ENCODE peak calls at places on chromosomes 6 and 20, in eight cellular contexts. U is lower lobe of right lung; H is fibroblast of lung; K is cardiac fibroblast; V is endothelial cell; B is SK-N-SH; X is activated CD8-positive, alpha-beta T cell treated with anti-CD3 and anti-CD28 coated beads for 36 hours; F is pancreas. N is an unnamed sample.

GRCh38 chr20:38645318-38645717 is 43.7 kb downstream of the ARHGAP40 start:
- DNase-seq in U (no peak), H (no peak), K (no peak), V (no peak), B (no peak), X (peak), F (no peak), N (no peak)

GRCh38 chr6:111871207-111871606 is 2.0 kb downstream of the FYN start:
- DNase-seq in U (no peak), H (no peak), K (no peak), V (no peak), B (no peak), X (peak), F (no peak), N (no peak)

GRCh38 chr6:45434401-45434741 is 56.6 kb upstream of the SUPT3H start:
- DNase-seq in U (no peak), H (no peak), K (no peak), V (no peak), B (no peak), X (no peak), F (no peak), N (no peak)

GRCh38 chr6:155740781-155741399 is 285.3 kb upstream of the NOX3 start:
- DNase-seq in U (no peak), H (no peak), K (no peak), V (no peak), B (no peak), X (no peak), F (no peak), N (no peak)

GRCh38 chr6:42281570-42281969 is 63.9 kb upstream of the MRPS10 start:
- DNase-seq in U (no peak), H (no peak), K (no peak), V (no peak), B (no peak), X (peak), F (no peak), N (no peak)

GRCh38 chr20:9185511-9185910 is 116.6 kb downstream of the PLCB4 start:
- DNase-seq in U (no peak), H (peak), K (no peak), V (no peak), B (no peak), X (no peak), F (no peak), N (no peak)

GRCh38 chr20:58466309-58466708 is 48.9 kb downstream of the APCDD1L start:
- DNase-seq in U (no peak), H (no peak), K (no peak), V (no peak), B (no peak), X (no peak), F (no peak), N (no peak)

GRCh38 chr6:166907871-166908806 is 48.2 kb downstream of the RNASET2 start:
- DNase-seq in U (no peak), H (no peak), K (no peak), V (no peak), B (no peak), X (no peak), F (no peak), N (no peak)

GRCh38 chr6:44221291-44221960 is 2.0 kb upstream of the SLC29A1 start:
- DNase-seq in U (peak), H (peak), K (peak), V (peak), B (peak), X (peak), F (peak), N (peak)

GRCh38 chr6:140485740-140486467 is 1111.5 kb upstream of the CITED2 start:
- DNase-seq in U (peak), H (peak), K (peak), V (no peak), B (no peak), X (peak), F (no peak), N (peak)

GRCh38 chr20:38885357-38885756 is 40.9 kb upstream of the FAM83D start:
- DNase-seq in U (no peak), H (no peak), K (no peak), V (no peak), B (no peak), X (no peak), F (no peak), N (no peak)

GRCh38 chr6:137843206-137843605 is 23.9 kb upstream of the TNFAIP3 start:
- DNase-seq in U (no peak), H (no peak), K (no peak), V (no peak), B (no peak), X (no peak), F (no peak), N (no peak)

GRCh38 chr6:137846274-137846673 is 20.8 kb upstream of the TNFAIP3 start:
- DNase-seq in U (no peak), H (no peak), K (no peak), V (no peak), B (no peak), X (no peak), F (no peak), N (no peak)

GRCh38 chr6:137847748-137848147 is 19.3 kb upstream of the TNFAIP3 start:
- DNase-seq in U (no peak), H (no peak), K (no peak), V (no peak), B (no peak), X (no peak), F (no peak), N (no peak)

GRCh38 chr6:137846772-137847313 is 20.2 kb upstream of the TNFAIP3 start:
- DNase-seq in U (peak), H (no peak), K (no peak), V (no peak), B (no peak), X (peak), F (no peak), N (no peak)

DNA sequence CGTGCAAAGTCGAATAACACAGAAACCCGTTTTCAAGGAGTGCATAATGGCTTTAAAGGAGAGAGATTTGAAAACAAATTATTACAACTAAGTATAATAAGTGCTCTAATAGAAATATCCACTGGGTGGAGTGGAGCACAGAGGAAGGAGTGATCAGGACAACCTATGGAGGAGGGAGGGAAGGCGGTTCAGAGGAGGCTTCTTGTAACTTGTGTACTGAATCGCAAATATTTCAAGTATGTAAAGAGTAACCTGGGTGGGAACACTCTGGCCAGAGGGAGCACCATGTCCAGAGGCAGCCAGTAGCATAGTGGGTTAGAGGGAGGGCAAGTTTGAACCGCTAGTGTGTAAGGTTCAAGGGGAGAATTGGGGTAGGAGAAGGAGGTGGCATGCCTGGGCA is 21.6 kb upstream of the TNFAIP3 start:
- DNase-seq in U (no peak), H (no peak), K (peak), V (no peak), B (no peak), X (no peak), F (no peak), N (no peak)
- TF ChIP-seq CTCF in U (peak), H (peak), K (peak), V (no peak), B (peak), X (no peak), F (no peak), N (no peak)

GRCh38 chr6:2841264-2842138 is at the start of gene SERPINB1:
- DNase-seq in U (peak), H (peak), K (peak), V (peak), B (peak), X (peak), F (peak), N (peak)
- TF ChIP-seq CTCF in U (no peak), H (no peak), K (no peak), V (no peak), B (no peak), X (no peak), F (no peak), N (no peak)

DNA sequence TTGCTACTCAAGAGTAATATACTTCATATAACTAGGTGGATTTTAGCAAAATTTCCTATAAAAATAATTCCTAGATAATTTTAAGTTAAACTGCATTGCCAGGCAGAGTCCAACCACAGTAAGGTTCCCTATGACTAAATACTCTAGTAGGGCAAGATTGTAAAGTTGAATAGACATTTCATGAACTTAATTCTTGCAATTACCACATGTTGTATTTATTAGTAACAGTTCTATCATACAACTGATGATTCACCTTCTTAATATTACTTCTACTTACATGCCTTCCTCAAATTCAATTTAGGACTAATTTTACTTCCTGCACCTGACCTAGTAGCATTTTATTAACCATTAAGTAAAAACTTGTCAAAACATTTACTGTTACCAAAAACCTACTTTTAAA is 266.7 kb upstream of the THEMIS start:
- DNase-seq in U (no peak), H (peak), K (no peak), V (no peak), B (no peak), X (no peak), F (no peak), N (no peak)
- TF ChIP-seq CTCF in U (no peak), H (no peak), K (no peak), V (no peak), B (no peak), X (no peak), F (no peak), N (no peak)

DNA sequence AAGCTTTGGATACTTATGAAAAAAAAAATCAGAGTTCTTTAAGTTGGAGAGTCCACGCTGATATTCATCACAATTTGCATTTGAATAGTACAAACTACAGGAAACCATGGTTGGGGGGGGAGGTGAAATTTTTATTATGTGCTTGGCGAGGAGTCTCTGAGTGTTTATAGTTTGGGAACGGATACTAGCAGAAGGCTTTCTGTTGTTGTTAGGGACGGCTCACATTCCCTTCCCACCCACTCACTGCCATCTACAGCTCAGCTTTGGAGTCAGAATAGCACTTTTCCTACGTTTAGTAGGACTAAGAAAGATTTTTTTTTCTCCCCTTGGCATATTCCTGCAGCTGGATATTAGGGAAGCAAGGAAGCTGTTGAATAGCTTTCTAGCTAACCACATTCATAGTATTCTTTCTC is 235.0 kb upstream of the ZNF217 start:
- DNase-seq in U (no peak), H (peak), K (peak), V (no peak), B (no peak), X (no peak), F (no peak), N (no peak)
- TF ChIP-seq CTCF in U (no peak), H (peak), K (peak), V (no peak), B (peak), X (no peak), F (no peak), N (no peak)

DNA sequence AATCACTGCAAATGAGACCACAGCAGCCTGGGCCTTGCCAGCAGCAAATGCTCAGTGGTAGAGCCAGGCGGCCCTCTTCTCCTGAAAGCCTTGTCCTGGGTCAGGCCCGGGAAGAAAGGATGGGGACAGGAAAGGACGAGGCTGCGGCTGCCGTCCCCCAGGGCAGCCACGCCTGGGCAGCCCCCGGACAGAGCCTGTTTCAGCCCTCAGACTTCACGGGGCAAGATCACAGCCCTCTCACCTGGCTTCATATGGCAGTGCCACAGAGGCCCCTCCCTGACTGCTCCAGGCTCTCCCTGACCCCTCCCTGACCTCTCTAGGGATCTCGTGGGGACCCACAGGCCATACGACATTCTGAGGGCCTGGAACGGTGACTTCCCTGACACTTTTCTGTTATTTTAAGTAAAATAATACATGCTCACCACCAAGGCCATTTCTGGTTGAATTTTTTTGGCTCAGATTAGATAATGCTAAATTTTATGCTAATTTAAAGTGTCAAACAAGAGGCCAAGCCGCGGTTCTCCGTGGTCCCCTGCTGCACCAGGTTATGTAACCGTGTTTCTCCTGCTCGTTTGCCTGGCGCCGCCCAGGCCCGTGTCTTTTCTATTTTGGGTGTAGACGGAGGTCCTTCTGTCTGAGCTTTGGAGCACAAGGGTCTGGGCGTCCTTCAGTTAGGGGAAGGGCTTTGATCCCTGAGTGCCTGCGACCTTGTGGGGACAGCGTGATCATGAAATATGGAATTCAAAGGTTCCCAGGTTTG is 59.9 kb upstream of the BHLHE23 start:
- DNase-seq in U (peak), H (no peak), K (no peak), V (no peak), B (no peak), X (no peak), F (peak), N (no peak)
- TF ChIP-seq CTCF in U (no peak), H (no peak), K (no peak), V (no peak), B (no peak), X (no peak), F (no peak), N (no peak)

DNA sequence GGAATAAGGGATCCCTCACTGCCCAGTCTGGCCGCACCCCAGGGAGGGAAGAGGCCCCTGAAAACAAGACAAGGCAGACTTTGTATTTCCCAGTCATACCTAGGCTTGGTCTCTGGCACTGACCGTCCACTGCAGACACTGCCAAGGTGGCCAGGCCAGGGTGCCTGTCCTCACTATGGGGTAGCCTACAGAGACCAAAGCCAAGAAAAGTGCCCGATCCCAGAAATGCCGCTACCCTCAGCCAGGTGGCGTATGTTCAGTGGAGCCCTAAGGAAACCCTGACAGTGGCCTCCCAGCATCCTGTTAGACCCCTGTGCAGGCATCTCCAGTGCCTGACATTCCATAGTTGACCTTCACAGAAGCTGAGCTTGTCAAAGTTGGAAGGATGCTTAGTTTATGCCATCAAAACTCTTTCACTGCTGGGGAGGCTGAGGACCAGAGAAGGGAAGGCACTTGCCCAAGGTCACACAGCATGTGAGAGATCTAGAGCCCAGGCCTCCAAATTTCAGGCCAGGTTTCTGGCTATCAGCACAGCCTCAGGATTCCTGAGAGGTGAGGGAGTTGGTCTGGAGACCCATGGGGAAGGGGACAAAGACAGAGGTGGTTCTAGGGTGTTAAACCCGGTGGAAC is 2.5 kb downstream of the SCRT2 start:
- DNase-seq in U (no peak), H (no peak), K (no peak), V (peak), B (peak), X (peak), F (no peak), N (no peak)
- TF ChIP-seq CTCF in U (peak), H (no peak), K (peak), V (peak), B (no peak), X (peak), F (no peak), N (no peak)

GRCh38 chr6:47687432-47687831 is 10.9 kb upstream of the ADGRF4 start:
- DNase-seq in U (no peak), H (no peak), K (no peak), V (no peak), B (no peak), X (no peak), F (no peak), N (no peak)

GRCh38 chr6:47690791-47691190 is 7.6 kb upstream of the ADGRF4 start:
- DNase-seq in U (no peak), H (no peak), K (no peak), V (no peak), B (no peak), X (no peak), F (no peak), N (no peak)

DNA sequence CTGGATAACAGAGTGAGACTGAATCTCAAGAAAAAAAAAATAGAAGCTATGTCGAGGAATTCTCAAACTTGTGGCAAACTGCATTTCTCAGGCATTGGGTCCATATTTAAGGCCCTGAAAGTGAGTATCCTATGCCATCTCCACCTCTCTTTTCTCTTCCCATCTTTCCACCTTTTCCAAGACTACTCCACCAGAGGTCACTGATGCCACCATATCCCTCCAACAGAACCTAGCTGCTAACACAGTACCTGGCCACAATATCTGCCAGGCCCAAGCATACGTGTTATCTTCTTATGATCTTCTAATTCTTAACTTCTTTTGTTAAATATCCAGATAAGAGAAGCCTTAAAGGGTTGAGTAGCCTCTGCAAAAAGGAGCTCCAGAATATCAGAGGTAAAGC is 8.2 kb upstream of the ADGRF4 start:
- DNase-seq in U (no peak), H (no peak), K (no peak), V (no peak), B (no peak), X (no peak), F (no peak), N (no peak)
- TF ChIP-seq CTCF in U (no peak), H (no peak), K (no peak), V (no peak), B (no peak), X (no peak), F (no peak), N (no peak)

GRCh38 chr6:17505062-17505476 is 95.0 kb upstream of the FAM8A1 start:
- DNase-seq in U (no peak), H (peak), K (no peak), V (no peak), B (peak), X (no peak), F (no peak), N (no peak)
- TF ChIP-seq CTCF in U (no peak), H (peak), K (peak), V (peak), B (peak), X (no peak), F (no peak), N (peak)

DNA sequence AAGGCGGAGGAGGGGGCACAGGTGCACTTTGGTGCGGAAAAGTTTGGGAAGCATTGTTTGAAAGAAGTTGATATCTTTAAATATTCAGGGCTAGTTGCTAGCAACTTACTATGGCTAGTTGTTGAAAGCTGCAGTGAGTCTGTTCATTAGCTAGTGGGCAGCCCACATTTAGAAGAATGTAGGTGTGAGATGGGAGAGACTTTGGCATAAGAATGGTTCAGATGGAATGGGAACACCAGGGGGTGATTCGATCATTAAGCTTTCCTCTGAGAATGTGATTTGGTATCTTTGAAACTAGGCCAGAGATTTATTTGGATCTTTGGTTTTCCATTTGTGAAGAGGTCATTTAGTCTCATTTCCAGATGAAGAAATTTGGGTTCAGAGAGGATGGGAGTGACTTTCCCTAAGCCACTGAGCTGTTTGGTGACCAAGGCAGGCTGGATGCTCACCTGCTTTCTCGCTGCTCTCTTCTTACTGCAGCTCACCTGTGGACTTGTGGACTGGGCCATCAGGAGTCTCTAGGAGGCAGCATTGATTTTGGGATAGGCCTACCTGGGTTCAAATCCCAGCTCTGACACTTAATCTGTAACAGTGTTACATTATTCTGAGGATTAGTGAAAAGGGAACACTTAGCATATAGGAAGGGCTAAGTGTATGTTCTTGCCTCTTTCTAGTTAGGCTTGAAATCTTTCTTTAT is 62.9 kb downstream of the CARMIL1 start:
- DNase-seq in U (no peak), H (no peak), K (no peak), V (no peak), B (no peak), X (no peak), F (no peak), N (no peak)
- TF ChIP-seq CTCF in U (no peak), H (no peak), K (no peak), V (no peak), B (no peak), X (no peak), F (no peak), N (no peak)

DNA sequence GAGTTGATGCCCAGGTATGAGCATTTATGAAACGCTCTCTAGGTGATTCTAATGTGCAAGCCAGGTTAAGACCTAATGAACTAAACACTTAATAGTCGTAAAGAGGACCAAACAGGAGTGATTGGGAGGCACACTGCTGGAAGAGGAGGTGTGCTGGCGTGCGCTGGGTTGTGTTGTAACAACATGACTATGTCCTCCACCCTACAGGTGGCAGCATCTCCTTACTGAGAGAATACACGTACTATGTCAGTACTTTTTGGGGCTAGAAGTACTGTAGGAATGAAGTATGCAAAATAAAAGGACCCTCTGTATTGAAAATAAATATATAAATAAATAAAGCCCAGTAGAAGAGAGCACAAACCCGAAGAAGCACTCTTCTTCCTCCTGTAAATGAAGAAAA is 11.9 kb downstream of the C6orf89 start:
- DNase-seq in U (no peak), H (no peak), K (no peak), V (peak), B (peak), X (peak), F (no peak), N (no peak)
- TF ChIP-seq CTCF in U (no peak), H (no peak), K (no peak), V (peak), B (peak), X (peak), F (no peak), N (no peak)

N was measured in thoracic aorta.